ENCODE peak calls at places on chromosomes 2 and 18, in six cellular contexts. D is IMR-90, A is mesenchymal stem cell, N is trophoblast cell, P is H9, B is H1. H is an unnamed sample.

GRCh38 chr2:180038997-180039396 is 31.9 kb upstream of the CWC22 start:
- DNase-seq in D (no peak), B (no peak), P (no peak), N (no peak), A (no peak), H (no peak)

GRCh38 chr18:23433360-23433759 is 19.7 kb upstream of the RIOK3 start:
- DNase-seq in D (no peak), B (no peak), A (no peak), N (peak), P (no peak), H (no peak)

GRCh38 chr2:104864751-104865470 is 11.0 kb downstream of the POU3F3 start:
- DNase-seq in B (peak), D (no peak), N (no peak), A (no peak), P (no peak), H (no peak)

GRCh38 chr2:68951899-68952298 is 794 bp downstream of the GKN2 start:
- DNase-seq in N (no peak), B (no peak), D (no peak), A (no peak), P (no peak), H (no peak)

GRCh38 chr2:7418343-7418742 is 501.1 kb downstream of the RNF144A start:
- DNase-seq in A (no peak), D (no peak), P (no peak), B (no peak), N (no peak), H (no peak)

GRCh38 chr18:56235061-56235772 is 403.2 kb downstream of the TXNL1 start:
- DNase-seq in A (no peak), N (no peak), B (no peak), D (no peak), P (no peak), H (peak)

GRCh38 chr2:84817239-84817655 is 63.6 kb downstream of the TRABD2A start:
- DNase-seq in D (no peak), B (no peak), A (no peak), P (no peak), N (no peak), H (no peak)

GRCh38 chr18:42425025-42425424 is 470.0 kb downstream of the PIK3C3 start:
- DNase-seq in A (no peak), B (no peak), P (no peak), N (no peak), D (no peak), H (no peak)

GRCh38 chr2:120225549-120226065 is 2.4 kb upstream of the TMEM185B start:
- DNase-seq in D (no peak), A (no peak), P (no peak), N (no peak), B (no peak), H (no peak)

GRCh38 chr2:232319117-232320037 is 59.2 kb upstream of the ALPP start:
- DNase-seq in P (no peak), B (no peak), D (no peak), A (no peak), N (no peak), H (no peak)

GRCh38 chr2:76599732-76600368 is 889.1 kb upstream of the GCFC2 start:
- DNase-seq in A (peak), P (peak), N (peak), B (no peak), D (peak), H (peak)

GRCh38 chr2:20196881-20197204 is 28.1 kb downstream of the SDC1 start:
- DNase-seq in D (no peak), A (no peak), P (no peak), N (no peak), B (no peak), H (no peak)

GRCh38 chr2:11907178-11907577 is 160.7 kb downstream of the LPIN1 start:
- DNase-seq in B (no peak), A (no peak), P (no peak), N (no peak), D (no peak), H (no peak)
- H2AK5ac ChIP-seq in B (no peak), A (no peak), P (no peak), N (no peak), D (no peak), H (no peak)

DNA sequence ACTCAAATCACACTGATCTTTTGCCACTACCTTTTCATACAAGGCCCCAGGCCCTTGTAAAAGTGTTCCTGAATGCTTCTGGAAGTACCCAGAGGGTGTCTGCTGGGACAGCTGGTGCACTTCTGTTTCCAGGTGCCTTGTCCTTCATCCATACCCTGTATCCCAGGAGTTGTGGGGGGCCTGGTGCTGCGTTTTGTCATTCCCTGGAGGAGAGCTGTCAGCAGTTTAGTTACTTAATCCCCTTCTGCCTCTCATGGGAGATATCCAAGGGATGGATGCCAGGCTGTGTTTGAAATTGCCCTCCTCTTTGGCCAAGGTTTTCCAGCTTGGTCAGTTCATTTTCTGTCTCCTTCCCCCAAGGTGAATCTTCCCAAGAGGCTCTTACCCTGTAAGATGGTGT is 158.3 kb downstream of the WDSUB1 start:
- DNase-seq in D (no peak), N (no peak), P (peak), B (no peak), A (no peak), H (no peak)
- H4K91ac ChIP-seq in D (no peak), N (no peak), P (no peak), B (no peak), A (no peak), H (no peak)

GRCh38 chr2:209062210-209062609 is 361.6 kb upstream of the MAP2 start:
- DNase-seq in D (no peak), N (no peak), A (no peak), P (no peak), B (no peak), H (no peak)
- H3K14ac ChIP-seq in D (no peak), N (no peak), A (no peak), P (no peak), B (no peak), H (no peak)

GRCh38 chr2:128642801-128643200 is 324.1 kb upstream of the HS6ST1 start:
- DNase-seq in N (no peak), B (no peak), D (no peak), P (no peak), A (no peak), H (no peak)

GRCh38 chr2:128642316-128642715 is 323.6 kb upstream of the HS6ST1 start:
- DNase-seq in D (no peak), A (no peak), P (peak), B (no peak), N (no peak), H (no peak)

GRCh38 chr2:128644156-128644555 is 325.5 kb upstream of the HS6ST1 start:
- DNase-seq in B (peak), A (no peak), N (no peak), P (peak), D (no peak), H (peak)

GRCh38 chr2:128644745-128645256 is 326.1 kb upstream of the HS6ST1 start:
- DNase-seq in B (peak), D (no peak), A (peak), P (peak), N (no peak), H (peak)

GRCh38 chr2:128643221-128644065 is 324.8 kb upstream of the HS6ST1 start:
- DNase-seq in A (no peak), N (no peak), B (peak), P (peak), D (no peak), H (no peak)
- H2AK5ac ChIP-seq in A (no peak), N (no peak), B (peak), P (no peak), D (no peak), H (peak)

DNA sequence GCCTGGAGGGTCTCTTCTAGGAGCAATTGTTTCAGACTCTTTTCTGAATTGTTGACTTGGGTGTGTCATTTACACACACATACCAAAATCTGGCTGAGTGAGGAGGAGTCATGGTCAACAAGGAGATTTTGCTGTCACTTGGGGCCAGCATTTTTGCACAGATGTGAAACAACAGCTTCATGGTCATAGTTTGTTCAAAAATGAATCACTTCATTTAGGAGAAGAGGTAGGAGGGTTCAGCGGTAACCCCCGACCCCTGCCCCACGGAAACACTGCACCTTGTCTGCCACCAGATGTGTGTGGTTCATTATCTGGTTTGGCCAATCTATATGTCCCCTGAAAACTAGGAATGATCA is 42.2 kb downstream of the LBH start:
- DNase-seq in P (no peak), B (no peak), A (no peak), N (peak), D (no peak), H (no peak)
- H4K91ac ChIP-seq in P (no peak), B (no peak), A (no peak), N (no peak), D (peak), H (no peak)

DNA sequence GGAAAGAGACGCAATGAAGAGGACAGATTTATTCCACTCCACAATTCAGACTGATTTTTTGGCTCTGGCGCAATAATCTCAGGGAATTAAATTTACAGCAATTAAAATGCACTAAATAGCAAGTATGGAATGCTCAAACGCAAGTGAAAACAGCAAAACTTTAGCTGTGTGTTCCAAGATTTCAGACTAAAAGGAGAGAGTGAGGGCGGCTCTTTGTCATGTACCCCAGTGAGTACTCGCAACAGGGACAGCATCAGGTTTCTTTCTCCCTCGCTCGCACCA is 1.2 kb downstream of the ROCK2 start:
- DNase-seq in N (no peak), A (no peak), P (no peak), D (no peak), B (no peak), H (no peak)
- H3K14ac ChIP-seq in N (peak), A (no peak), P (no peak), D (peak), B (no peak), H (no peak)

GRCh38 chr2:22697054-22697453 is 687.9 kb upstream of the KLHL29 start:
- DNase-seq in B (no peak), D (no peak), P (no peak), A (no peak), N (no peak), H (no peak)

GRCh38 chr2:22694856-22695255 is 690.1 kb upstream of the KLHL29 start:
- DNase-seq in B (peak), N (no peak), D (no peak), P (peak), A (no peak), H (peak)

GRCh38 chr2:22691666-22692065 is 693.3 kb upstream of the KLHL29 start:
- DNase-seq in B (no peak), N (no peak), D (no peak), P (no peak), A (no peak), H (no peak)

GRCh38 chr2:22692751-22693150 is 692.2 kb upstream of the KLHL29 start:
- DNase-seq in A (no peak), N (no peak), D (no peak), B (no peak), P (no peak), H (no peak)

GRCh38 chr2:22694300-22694699 is 690.7 kb upstream of the KLHL29 start:
- DNase-seq in B (no peak), P (no peak), A (no peak), D (no peak), N (no peak), H (peak)
- H2AK5ac ChIP-seq in B (no peak), P (no peak), A (no peak), D (no peak), N (no peak), H (no peak)

DNA sequence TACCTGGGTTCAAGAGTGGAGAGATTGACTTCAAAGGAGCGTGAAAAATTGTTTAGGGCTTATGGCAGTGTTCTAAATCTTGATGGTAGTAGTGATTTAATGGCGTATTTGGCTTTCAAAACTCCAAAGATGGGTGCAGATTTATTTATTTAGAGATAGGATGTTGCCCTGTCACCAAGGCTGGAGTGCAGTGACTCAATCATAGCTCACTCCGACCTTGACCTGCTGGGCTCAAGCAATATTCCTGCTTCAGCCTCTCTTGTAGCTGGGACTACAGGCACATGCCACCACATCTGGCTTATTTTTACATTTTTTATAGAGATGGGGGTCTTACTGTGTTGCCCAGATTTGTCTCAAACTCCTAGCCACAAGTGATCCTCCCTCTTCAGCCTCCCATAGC is 52.5 kb downstream of the FAM117B start:
- DNase-seq in B (no peak), D (peak), P (no peak), A (peak), N (no peak), H (no peak)
- H4K91ac ChIP-seq in B (no peak), D (no peak), P (no peak), A (no peak), N (no peak), H (no peak)

GRCh38 chr2:241187101-241187690 is 1.3 kb upstream of the ANO7 start:
- DNase-seq in N (no peak), P (no peak), B (no peak), A (no peak), D (no peak), H (no peak)
- H3K14ac ChIP-seq in N (no peak), P (no peak), B (no peak), A (no peak), D (no peak), H (no peak)